ENCODE peak calls at places on chromosomes 16 and 17, in nine cellular contexts. One of them, this sample, is unnamed.

GRCh38 chr17:79276824-79277223 is 202.2 kb downstream of the ENGASE start:
- DNase-seq in esophagus muscularis mucosa: no peak
- DNase-seq in fibroblast of mammary gland: no peak
- DNase-seq in left ventricle myocardium inferior: no peak
- DNase-seq in nephron progenitor cell: no peak
- DNase-seq in colonic mucosa: no peak
- DNase-seq in Peyer's patch: no peak
- DNase-seq in AG04449: no peak
- DNase-seq in GM23338: no peak
- DNase-seq in this sample: no peak

GRCh38 chr17:71764507-71764906 is 356.3 kb upstream of the SOX9 start:
- DNase-seq in left ventricle myocardium inferior: no peak
- DNase-seq in esophagus muscularis mucosa: no peak
- DNase-seq in GM23338: peak
- DNase-seq in AG04449: no peak
- DNase-seq in fibroblast of mammary gland: no peak
- DNase-seq in colonic mucosa: peak
- DNase-seq in nephron progenitor cell: peak
- DNase-seq in Peyer's patch: no peak
- DNase-seq in this sample: peak

GRCh38 chr16:10622036-10622921 is 41.9 kb upstream of the EMP2 start:
- DNase-seq in esophagus muscularis mucosa: no peak
- DNase-seq in left ventricle myocardium inferior: peak
- DNase-seq in AG04449: no peak
- DNase-seq in Peyer's patch: no peak
- DNase-seq in colonic mucosa: no peak
- DNase-seq in nephron progenitor cell: no peak
- DNase-seq in fibroblast of mammary gland: no peak
- DNase-seq in GM23338: peak
- DNase-seq in this sample: no peak

GRCh38 chr16:11621920-11622651 is 35.4 kb upstream of the LITAF start:
- DNase-seq in colonic mucosa: no peak
- DNase-seq in fibroblast of mammary gland: no peak
- DNase-seq in left ventricle myocardium inferior: no peak
- DNase-seq in AG04449: no peak
- DNase-seq in esophagus muscularis mucosa: no peak
- DNase-seq in nephron progenitor cell: peak
- DNase-seq in GM23338: no peak
- DNase-seq in Peyer's patch: peak
- DNase-seq in this sample: no peak

GRCh38 chr17:78038748-78039288 is 80.3 kb downstream of the TNRC6C start:
- DNase-seq in AG04449: no peak
- DNase-seq in colonic mucosa: no peak
- DNase-seq in esophagus muscularis mucosa: peak
- DNase-seq in fibroblast of mammary gland: no peak
- DNase-seq in GM23338: no peak
- DNase-seq in left ventricle myocardium inferior: no peak
- DNase-seq in Peyer's patch: no peak
- DNase-seq in nephron progenitor cell: no peak
- DNase-seq in this sample: peak

GRCh38 chr17:29347831-29348281 is 42.3 kb upstream of the TAOK1 start:
- DNase-seq in left ventricle myocardium inferior: no peak
- DNase-seq in colonic mucosa: no peak
- DNase-seq in GM23338: no peak
- DNase-seq in fibroblast of mammary gland: peak
- DNase-seq in esophagus muscularis mucosa: no peak
- DNase-seq in AG04449: no peak
- DNase-seq in nephron progenitor cell: no peak
- DNase-seq in Peyer's patch: no peak
- DNase-seq in this sample: peak

GRCh38 chr17:39564201-39564828 is 43.4 kb downstream of the NEUROD2 start:
- DNase-seq in esophagus muscularis mucosa: no peak
- DNase-seq in left ventricle myocardium inferior: no peak
- DNase-seq in GM23338: peak
- DNase-seq in AG04449: no peak
- DNase-seq in nephron progenitor cell: no peak
- DNase-seq in fibroblast of mammary gland: no peak
- DNase-seq in Peyer's patch: no peak
- DNase-seq in colonic mucosa: no peak
- DNase-seq in this sample: no peak

GRCh38 chr17:78525511-78526160 is 51.6 kb downstream of the DNAH17 start:
- DNase-seq in left ventricle myocardium inferior: no peak
- DNase-seq in Peyer's patch: no peak
- DNase-seq in AG04449: no peak
- DNase-seq in nephron progenitor cell: no peak
- DNase-seq in esophagus muscularis mucosa: no peak
- DNase-seq in colonic mucosa: no peak
- DNase-seq in GM23338: no peak
- DNase-seq in fibroblast of mammary gland: no peak
- DNase-seq in this sample: no peak

GRCh38 chr16:166375-167116 is 768 bp downstream of the HBM start:
- DNase-seq in fibroblast of mammary gland: no peak
- DNase-seq in GM23338: peak
- DNase-seq in colonic mucosa: no peak
- DNase-seq in left ventricle myocardium inferior: no peak
- DNase-seq in nephron progenitor cell: no peak
- DNase-seq in esophagus muscularis mucosa: no peak
- DNase-seq in AG04449: no peak
- DNase-seq in Peyer's patch: no peak
- DNase-seq in this sample: no peak

GRCh38 chr16:64380751-64381150 is 741.1 kb downstream of the CDH11 start:
- DNase-seq in GM23338: no peak
- DNase-seq in esophagus muscularis mucosa: no peak
- DNase-seq in AG04449: no peak
- DNase-seq in left ventricle myocardium inferior: no peak
- DNase-seq in Peyer's patch: no peak
- DNase-seq in fibroblast of mammary gland: no peak
- DNase-seq in colonic mucosa: no peak
- DNase-seq in nephron progenitor cell: peak
- DNase-seq in this sample: no peak

GRCh38 chr16:709651-710499 is 4.3 kb upstream of the FBXL16 start:
- DNase-seq in nephron progenitor cell: peak
- DNase-seq in colonic mucosa: no peak
- DNase-seq in fibroblast of mammary gland: peak
- DNase-seq in AG04449: peak
- DNase-seq in left ventricle myocardium inferior: no peak
- DNase-seq in GM23338: peak
- DNase-seq in Peyer's patch: no peak
- DNase-seq in esophagus muscularis mucosa: no peak
- DNase-seq in this sample: no peak

GRCh38 chr17:74089869-74090464 is 113.5 kb upstream of the RPL38 start:
- DNase-seq in left ventricle myocardium inferior: no peak
- DNase-seq in nephron progenitor cell: peak
- DNase-seq in esophagus muscularis mucosa: no peak
- DNase-seq in fibroblast of mammary gland: peak
- DNase-seq in GM23338: peak
- DNase-seq in colonic mucosa: peak
- DNase-seq in AG04449: peak
- DNase-seq in Peyer's patch: peak
- DNase-seq in this sample: peak

GRCh38 chr17:36064142-36064541 is at the start of gene CCL18:
- DNase-seq in AG04449: no peak
- DNase-seq in colonic mucosa: no peak
- DNase-seq in Peyer's patch: no peak
- DNase-seq in GM23338: no peak
- DNase-seq in left ventricle myocardium inferior: no peak
- DNase-seq in nephron progenitor cell: no peak
- DNase-seq in fibroblast of mammary gland: no peak
- DNase-seq in esophagus muscularis mucosa: no peak
- DNase-seq in this sample: no peak

GRCh38 chr16:78794581-78795300 is 695.3 kb downstream of the WWOX start:
- DNase-seq in left ventricle myocardium inferior: no peak
- DNase-seq in AG04449: no peak
- DNase-seq in esophagus muscularis mucosa: no peak
- DNase-seq in Peyer's patch: no peak
- DNase-seq in nephron progenitor cell: no peak
- DNase-seq in fibroblast of mammary gland: no peak
- DNase-seq in colonic mucosa: no peak
- DNase-seq in GM23338: no peak
- DNase-seq in this sample: no peak

GRCh38 chr16:8931864-8932263 is 31.8 kb downstream of the USP7 start:
- DNase-seq in colonic mucosa: peak
- DNase-seq in left ventricle myocardium inferior: peak
- DNase-seq in Peyer's patch: peak
- DNase-seq in fibroblast of mammary gland: peak
- DNase-seq in esophagus muscularis mucosa: no peak
- DNase-seq in GM23338: peak
- DNase-seq in AG04449: no peak
- DNase-seq in nephron progenitor cell: peak
- DNase-seq in this sample: peak

GRCh38 chr17:73750975-73751374 is 106.7 kb upstream of the SDK2 start:
- DNase-seq in left ventricle myocardium inferior: no peak
- DNase-seq in colonic mucosa: peak
- DNase-seq in Peyer's patch: no peak
- DNase-seq in fibroblast of mammary gland: no peak
- DNase-seq in AG04449: no peak
- DNase-seq in esophagus muscularis mucosa: no peak
- DNase-seq in nephron progenitor cell: no peak
- DNase-seq in GM23338: no peak
- DNase-seq in this sample: no peak

GRCh38 chr16:89325861-89326471 is 108.5 kb downstream of the ZNF778 start:
- DNase-seq in fibroblast of mammary gland: peak
- DNase-seq in esophagus muscularis mucosa: no peak
- DNase-seq in GM23338: no peak
- DNase-seq in AG04449: no peak
- DNase-seq in left ventricle myocardium inferior: peak
- DNase-seq in nephron progenitor cell: no peak
- DNase-seq in Peyer's patch: no peak
- DNase-seq in colonic mucosa: peak
- DNase-seq in this sample: peak

DNA sequence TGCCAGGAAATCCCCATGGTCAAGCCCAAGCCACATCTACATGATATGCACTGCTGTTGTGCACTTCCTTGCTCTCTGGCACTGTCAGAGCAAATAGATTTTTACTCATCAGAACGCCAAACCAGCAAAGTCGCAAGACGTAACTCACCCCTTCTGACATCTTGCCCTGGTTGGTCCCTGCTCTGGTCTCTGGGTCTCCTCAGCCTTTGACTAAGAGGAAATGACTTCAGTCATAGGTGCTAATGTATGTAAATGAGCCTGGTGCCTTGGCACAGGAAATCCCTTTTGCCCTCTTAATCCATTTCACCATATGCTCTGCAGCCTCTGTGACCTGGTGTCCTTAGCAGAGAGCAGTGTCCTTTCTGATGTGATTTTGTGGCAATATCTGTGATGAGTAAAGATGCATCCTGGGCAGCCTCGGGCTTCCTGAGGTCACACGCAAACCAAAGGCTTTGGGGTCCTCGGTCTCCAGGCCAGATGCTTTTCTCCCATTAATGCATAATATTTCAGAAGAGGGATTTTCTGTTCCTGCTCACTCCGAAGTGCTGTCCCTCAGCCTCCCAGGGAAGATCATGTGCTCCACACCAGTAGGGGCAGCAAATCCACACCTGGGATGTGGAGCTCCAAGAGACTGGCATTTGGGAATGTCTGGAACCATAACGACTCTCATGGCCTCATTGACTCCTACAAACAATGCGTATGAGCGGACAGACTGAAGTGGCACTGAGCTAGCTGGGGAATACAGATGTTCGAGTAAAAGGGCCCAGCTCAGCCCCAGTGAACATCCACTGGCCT is 66.9 kb downstream of the GP2 start:
- DNase-seq in fibroblast of mammary gland: no peak
- DNase-seq in left ventricle myocardium inferior: no peak
- DNase-seq in GM23338: no peak
- DNase-seq in esophagus muscularis mucosa: no peak
- DNase-seq in nephron progenitor cell: no peak
- DNase-seq in AG04449: no peak
- DNase-seq in Peyer's patch: no peak
- DNase-seq in colonic mucosa: no peak
- DNase-seq in this sample: no peak
- TF ChIP-seq CTCF in fibroblast of mammary gland: no peak
- TF ChIP-seq CTCF in left ventricle myocardium inferior: no peak
- TF ChIP-seq CTCF in GM23338: peak
- TF ChIP-seq CTCF in esophagus muscularis mucosa: no peak
- TF ChIP-seq CTCF in nephron progenitor cell: no peak
- TF ChIP-seq CTCF in AG04449: no peak
- TF ChIP-seq CTCF in Peyer's patch: no peak
- TF ChIP-seq CTCF in colonic mucosa: no peak
- TF ChIP-seq CTCF in this sample: no peak

DNA sequence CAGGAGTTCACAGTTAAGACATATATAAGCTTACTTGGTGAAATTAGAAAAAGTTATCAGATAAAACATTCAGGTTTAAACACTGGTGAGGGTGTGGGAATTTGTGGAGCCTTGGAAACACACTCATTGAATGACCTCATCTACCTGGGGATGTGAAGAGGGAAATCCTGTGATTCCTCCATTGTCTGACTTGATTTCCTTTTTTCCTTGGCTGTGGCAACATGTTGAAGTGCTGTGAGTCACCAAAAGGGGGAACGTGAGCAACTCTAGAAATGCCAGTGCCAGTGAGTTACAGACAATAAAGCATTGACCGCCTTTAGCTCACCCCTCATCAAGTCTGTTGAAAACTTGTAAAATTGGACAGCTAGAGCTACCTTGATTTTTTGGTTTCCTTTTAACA is 1.8 kb downstream of the HMOX2 start:
- DNase-seq in colonic mucosa: no peak
- DNase-seq in AG04449: no peak
- DNase-seq in Peyer's patch: no peak
- DNase-seq in esophagus muscularis mucosa: no peak
- DNase-seq in GM23338: peak
- DNase-seq in nephron progenitor cell: no peak
- DNase-seq in left ventricle myocardium inferior: no peak
- DNase-seq in fibroblast of mammary gland: peak
- DNase-seq in this sample: peak
- TF ChIP-seq CTCF in colonic mucosa: no peak
- TF ChIP-seq CTCF in AG04449: peak
- TF ChIP-seq CTCF in Peyer's patch: no peak
- TF ChIP-seq CTCF in esophagus muscularis mucosa: no peak
- TF ChIP-seq CTCF in GM23338: peak
- TF ChIP-seq CTCF in nephron progenitor cell: no peak
- TF ChIP-seq CTCF in left ventricle myocardium inferior: peak
- TF ChIP-seq CTCF in fibroblast of mammary gland: peak
- TF ChIP-seq CTCF in this sample: no peak

GRCh38 chr17:11144358-11145233 is 96.4 kb upstream of the SHISA6 start:
- DNase-seq in AG04449: no peak
- DNase-seq in left ventricle myocardium inferior: no peak
- DNase-seq in nephron progenitor cell: peak
- DNase-seq in fibroblast of mammary gland: peak
- DNase-seq in Peyer's patch: no peak
- DNase-seq in colonic mucosa: peak
- DNase-seq in GM23338: peak
- DNase-seq in esophagus muscularis mucosa: no peak
- DNase-seq in this sample: peak
- TF ChIP-seq CTCF in AG04449: no peak
- TF ChIP-seq CTCF in left ventricle myocardium inferior: peak
- TF ChIP-seq CTCF in nephron progenitor cell: peak
- TF ChIP-seq CTCF in fibroblast of mammary gland: peak
- TF ChIP-seq CTCF in Peyer's patch: no peak
- TF ChIP-seq CTCF in colonic mucosa: peak
- TF ChIP-seq CTCF in GM23338: peak
- TF ChIP-seq CTCF in esophagus muscularis mucosa: peak
- TF ChIP-seq CTCF in this sample: peak

GRCh38 chr17:76032073-76032779 is 5.1 kb upstream of the EVPL start:
- DNase-seq in AG04449: no peak
- DNase-seq in Peyer's patch: no peak
- DNase-seq in left ventricle myocardium inferior: no peak
- DNase-seq in fibroblast of mammary gland: no peak
- DNase-seq in GM23338: no peak
- DNase-seq in nephron progenitor cell: no peak
- DNase-seq in colonic mucosa: no peak
- DNase-seq in esophagus muscularis mucosa: no peak
- DNase-seq in this sample: no peak
- TF ChIP-seq CTCF in AG04449: no peak
- TF ChIP-seq CTCF in Peyer's patch: no peak
- TF ChIP-seq CTCF in left ventricle myocardium inferior: no peak
- TF ChIP-seq CTCF in fibroblast of mammary gland: no peak
- TF ChIP-seq CTCF in GM23338: no peak
- TF ChIP-seq CTCF in nephron progenitor cell: no peak
- TF ChIP-seq CTCF in colonic mucosa: no peak
- TF ChIP-seq CTCF in esophagus muscularis mucosa: no peak
- TF ChIP-seq CTCF in this sample: no peak